ENCODE peak calls at places on chromosomes 16 and 17, in four cellular contexts. One of them, this sample, is unnamed.

GRCh38 chr17:73770115-73770848 is 126.0 kb upstream of the SDK2 start:
- DNase-seq in BE2C: peak; percentile 97
- DNase-seq in A549: peak; percentile 57
- DNase-seq in progenitor cell of endocrine pancreas: no peak
- DNase-seq in this sample: peak; percentile 96

GRCh38 chr17:17510456-17511292 is 14.5 kb upstream of the RASD1 start:
- DNase-seq in progenitor cell of endocrine pancreas: no peak
- DNase-seq in BE2C: no peak
- DNase-seq in A549: no peak
- DNase-seq in this sample: no peak

GRCh38 chr17:62792122-62792800 is 15.9 kb downstream of the MARCHF10 start:
- DNase-seq in progenitor cell of endocrine pancreas: no peak
- DNase-seq in A549: peak; percentile 87
- DNase-seq in BE2C: no peak
- DNase-seq in this sample: peak; percentile 2

GRCh38 chr17:79654960-79655382 is 44.1 kb upstream of the RBFOX3 start:
- DNase-seq in BE2C: no peak
- DNase-seq in progenitor cell of endocrine pancreas: peak; percentile 6
- DNase-seq in A549: no peak
- DNase-seq in this sample: peak; percentile 7

GRCh38 chr17:35372846-35373531 is 432 bp downstream of the SLFN11 start:
- DNase-seq in A549: peak; percentile 15
- DNase-seq in progenitor cell of endocrine pancreas: no peak
- DNase-seq in BE2C: no peak
- DNase-seq in this sample: no peak

GRCh38 chr16:79599837-79600635 is 501 bp downstream of the MAF start:
- DNase-seq in A549: peak; percentile 19
- DNase-seq in progenitor cell of endocrine pancreas: peak; percentile 47
- DNase-seq in BE2C: no peak
- DNase-seq in this sample: peak; percentile 24

GRCh38 chr17:39223907-39224777 is 1.6 kb downstream of the STAC2 start:
- DNase-seq in BE2C: no peak
- DNase-seq in A549: no peak
- DNase-seq in progenitor cell of endocrine pancreas: no peak
- DNase-seq in this sample: no peak

GRCh38 chr17:30323262-30323894 is 10.5 kb downstream of the TMIGD1 start:
- DNase-seq in progenitor cell of endocrine pancreas: no peak
- DNase-seq in BE2C: no peak
- DNase-seq in A549: no peak
- DNase-seq in this sample: no peak

GRCh38 chr17:10987786-10988185 is 149.9 kb upstream of the PIRT start:
- DNase-seq in progenitor cell of endocrine pancreas: no peak
- DNase-seq in BE2C: no peak
- DNase-seq in A549: no peak
- DNase-seq in this sample: no peak

GRCh38 chr17:4023220-4023619 is 59.0 kb upstream of the ATP2A3 start:
- DNase-seq in A549: no peak
- DNase-seq in BE2C: no peak
- DNase-seq in progenitor cell of endocrine pancreas: no peak
- DNase-seq in this sample: no peak

GRCh38 chr16:11087691-11088431 is 143.5 kb downstream of the CLEC16A start:
- DNase-seq in BE2C: no peak
- DNase-seq in A549: no peak
- DNase-seq in progenitor cell of endocrine pancreas: no peak
- DNase-seq in this sample: no peak

GRCh38 chr16:82660078-82660645 is 33.4 kb downstream of the CDH13 start:
- DNase-seq in progenitor cell of endocrine pancreas: no peak
- DNase-seq in BE2C: no peak
- DNase-seq in A549: no peak
- DNase-seq in this sample: no peak

GRCh38 chr16:84303023-84303422 is 8.3 kb downstream of the WFDC1 start:
- DNase-seq in BE2C: no peak
- DNase-seq in A549: no peak
- DNase-seq in progenitor cell of endocrine pancreas: no peak
- DNase-seq in this sample: no peak

GRCh38 chr17:74227271-74227670 is 13.9 kb downstream of the TTYH2 start:
- DNase-seq in progenitor cell of endocrine pancreas: no peak
- DNase-seq in BE2C: no peak
- DNase-seq in A549: no peak
- DNase-seq in this sample: no peak

GRCh38 chr16:66390346-66391108 is 24.0 kb downstream of the CDH5 start:
- DNase-seq in progenitor cell of endocrine pancreas: no peak
- DNase-seq in BE2C: no peak
- DNase-seq in A549: no peak
- DNase-seq in this sample: no peak

GRCh38 chr16:3029499-3030127 is 5.8 kb downstream of the THOC6 start:
- DNase-seq in BE2C: no peak
- DNase-seq in A549: no peak
- DNase-seq in progenitor cell of endocrine pancreas: no peak
- DNase-seq in this sample: no peak

GRCh38 chr16:53631236-53631635 is 72.4 kb downstream of the RPGRIP1L start:
- DNase-seq in A549: no peak
- DNase-seq in progenitor cell of endocrine pancreas: no peak
- DNase-seq in BE2C: no peak
- DNase-seq in this sample: no peak

GRCh38 chr16:31055613-31056012 is 18.4 kb downstream of the ZNF668 start:
- DNase-seq in BE2C: no peak
- DNase-seq in A549: no peak
- DNase-seq in progenitor cell of endocrine pancreas: no peak
- DNase-seq in this sample: no peak

GRCh38 chr17:45752246-45752645 is 31.9 kb upstream of the CRHR1 start:
- DNase-seq in A549: no peak
- DNase-seq in progenitor cell of endocrine pancreas: no peak
- DNase-seq in BE2C: no peak
- DNase-seq in this sample: no peak

This sample was measured in WERI-Rb-1.